ENCODE peak calls at places on chromosomes 4 and X, in nine cellular contexts. A, V, N, L, U, T, M, O and P are unnamed samples.

GRCh38 chr4:176066757-176067156 is 1.1 kb downstream of the WDR17 start:
- DNase-seq in L (no peak), N (no peak), V (no peak), T (no peak), M (no peak), U (no peak), A (no peak), O (no peak), P (no peak)

GRCh38 chrX:69932323-69932722 is 117.4 kb downstream of the AWAT2 start:
- DNase-seq in L (no peak), T (no peak), M (no peak), N (no peak), A (no peak), V (no peak), U (no peak), O (no peak), P (no peak)

GRCh38 chr4:43224591-43224990 is 332.1 kb downstream of the GRXCR1 start:
- DNase-seq in O (no peak), T (no peak), M (no peak), A (no peak), L (no peak), U (no peak), V (no peak), N (no peak), P (no peak)

GRCh38 chr4:176256921-176257320 is 12.1 kb downstream of the ASB5 start:
- DNase-seq in A (no peak), O (no peak), N (no peak), L (no peak), V (no peak), M (no peak), U (no peak), T (no peak), P (no peak)

GRCh38 chr4:157768419-157768818 is 404.4 kb downstream of the GASK1B start:
- DNase-seq in U (no peak), L (no peak), V (no peak), T (no peak), M (no peak), O (no peak), N (no peak), A (no peak), P (no peak)

GRCh38 chrX:8084023-8084422 is 87.0 kb downstream of the VCX2 start:
- DNase-seq in L (no peak), A (no peak), T (no peak), V (no peak), O (no peak), M (no peak), U (peak; percentile 53), N (no peak), P (no peak)

GRCh38 chr4:128362760-128363159 is 75.1 kb upstream of the PGRMC2 start:
- DNase-seq in T (no peak), V (no peak), M (no peak), O (no peak), L (no peak), A (no peak), U (no peak), N (no peak), P (no peak)

GRCh38 chr4:48490012-48490679 is at the start of gene ZAR1:
- DNase-seq in U (no peak), M (no peak), N (peak; percentile 45), A (no peak), V (no peak), T (peak; percentile 37), L (no peak), O (no peak), P (peak; percentile 45)

GRCh38 chrX:70479970-70480659 is 35.5 kb downstream of the DLG3 start:
- DNase-seq in N (no peak), V (peak; percentile 43), A (peak; percentile 64), M (no peak), U (peak; percentile 3), O (no peak), L (peak; percentile 3), T (no peak), P (no peak)